ENCODE peak calls at places on chromosomes 2 and 18, in five cellular contexts. X is left ventricle myocardium inferior; K is ascending aorta; W is effector memory CD4-positive, alpha-beta T cell; D is endothelial cell of umbilical vein. Z is an unnamed sample. For H3K4me1, the result is how much of the 10 kb centered on the place peaks cover.

GRCh38 chr2:130729311-130730299 is 735 bp downstream of the GPR148 start:
- DNase-seq in W (no peak), D (no peak), K (no peak), X (no peak), Z (no peak)

GRCh38 chr2:95271381-95271971 is 2.8 kb upstream of the PROM2 start:
- DNase-seq in X (no peak), D (no peak), K (peak), W (no peak), Z (no peak)

GRCh38 chr2:22020101-22020742 is 896.5 kb downstream of the TDRD15 start:
- DNase-seq in W (no peak), D (no peak), K (no peak), X (no peak), Z (no peak)

GRCh38 chr2:31382452-31383120 is 32.0 kb downstream of the XDH start:
- DNase-seq in K (no peak), D (no peak), X (no peak), W (no peak), Z (no peak)

GRCh38 chr2:67451086-67451832 is 54.1 kb downstream of the ETAA1 start:
- DNase-seq in X (no peak), D (peak), W (no peak), K (no peak), Z (no peak)

GRCh38 chr2:224366269-224366668 is 35.6 kb downstream of the FAM124B start:
- DNase-seq in W (no peak), K (no peak), X (no peak), D (no peak), Z (no peak)

GRCh38 chr2:160876029-160876428 is 284.2 kb upstream of the TANK start:
- DNase-seq in K (no peak), X (no peak), D (no peak), W (no peak), Z (no peak)

GRCh38 chr2:164485541-164485940 is 135.7 kb downstream of the GRB14 start:
- DNase-seq in W (no peak), D (no peak), K (no peak), X (no peak), Z (no peak)

GRCh38 chr2:62787381-62787780 is 81.9 kb downstream of the EHBP1 start:
- DNase-seq in K (no peak), D (peak), X (no peak), W (no peak), Z (no peak)

GRCh38 chr18:58819051-58819450 is 45.6 kb upstream of the ZNF532 start:
- DNase-seq in W (no peak), K (no peak), X (no peak), D (no peak), Z (no peak)

GRCh38 chr2:170503971-170504819 is 210.9 kb upstream of the SP5 start:
- DNase-seq in D (peak), X (no peak), K (no peak), W (no peak), Z (no peak)

GRCh38 chr2:70412294-70413075 is 110.6 kb upstream of the FAM136A start:
- DNase-seq in D (no peak), X (no peak), K (no peak), W (no peak), Z (no peak)

GRCh38 chr2:45851576-45852304 is 200.3 kb downstream of the PRKCE start:
- DNase-seq in X (no peak), W (no peak), D (no peak), K (no peak), Z (no peak)

GRCh38 chr18:55795101-55795669 is 207.2 kb upstream of the TCF4 start:
- DNase-seq in W (no peak), K (no peak), D (no peak), X (no peak), Z (no peak)

GRCh38 chr2:161136696-161137324 is 23.4 kb upstream of the TANK start:
- DNase-seq in D (peak), X (no peak), W (peak), K (no peak), Z (no peak)

GRCh38 chr2:233418761-233419625 is 64.7 kb downstream of the DGKD start:
- DNase-seq in K (peak), D (peak), X (peak), W (peak), Z (no peak)

GRCh38 chr2:208179028-208179609 is 10.7 kb downstream of the C2orf80 start:
- DNase-seq in K (no peak), D (no peak), W (no peak), X (no peak), Z (no peak)

GRCh38 chr2:236485519-236485918 is 84.1 kb upstream of the ACKR3 start:
- DNase-seq in D (no peak), W (no peak), K (no peak), X (no peak), Z (no peak)

GRCh38 chr2:1745171-1746023 is 1.1 kb upstream of the PXDN start:
- DNase-seq in X (no peak), D (no peak), W (no peak), K (peak), Z (no peak)

GRCh38 chr2:228410051-228410450 is 228.6 kb upstream of the SPHKAP start:
- DNase-seq in W (no peak), D (no peak), K (no peak), X (no peak), Z (no peak)

GRCh38 chr2:65057391-65058052 is 1.3 kb downstream of the CEP68 start:
- DNase-seq in X (no peak), W (peak), K (no peak), D (peak), Z (no peak)

GRCh38 chr18:361941-362913 is 94.4 kb upstream of the THOC1 start:
- DNase-seq in W (no peak), D (peak), K (peak), X (no peak), Z (peak)

GRCh38 chr18:75130591-75131274 is 78.2 kb downstream of the PTGR3 start:
- DNase-seq in D (no peak), X (no peak), W (no peak), K (no peak), Z (no peak)

GRCh38 chr2:197998702-197999101 is 194.3 kb downstream of the PLCL1 start:
- DNase-seq in X (no peak), K (no peak), W (no peak), D (no peak), Z (no peak)

GRCh38 chr2:165624139-165624803 is 154.8 kb downstream of the CSRNP3 start:
- DNase-seq in K (no peak), W (no peak), X (no peak), D (no peak), Z (no peak)

GRCh38 chr2:134623796-134624195 is 95.0 kb downstream of the TMEM163 start:
- DNase-seq in X (no peak), D (no peak), W (no peak), K (no peak), Z (no peak)

GRCh38 chr2:126831234-126832005 is 67.3 kb upstream of the TEX51 start:
- DNase-seq in X (no peak), W (no peak), K (no peak), D (peak), Z (no peak)

GRCh38 chr2:29000481-29000880 is 19.4 kb downstream of the TOGARAM2 start:
- DNase-seq in K (peak), W (peak), D (no peak), X (peak), Z (no peak)

GRCh38 chr2:37820471-37820991 is 104.6 kb upstream of the RMDN2 start:
- DNase-seq in W (no peak), X (no peak), D (no peak), K (no peak), Z (no peak)

GRCh38 chr2:152549428-152549827 is 167.8 kb downstream of the PRPF40A start:
- DNase-seq in W (no peak), D (no peak), X (no peak), K (no peak), Z (no peak)

GRCh38 chr2:33008716-33009115 is 62.0 kb downstream of the LTBP1 start:
- DNase-seq in D (no peak), X (no peak), W (no peak), K (no peak), Z (no peak)

GRCh38 chr18:44959013-44959412 is 278.3 kb downstream of the SETBP1 start:
- DNase-seq in X (no peak), K (no peak), D (no peak), W (no peak), Z (no peak)

GRCh38 chr2:156115338-156115737 is 217.2 kb downstream of the NR4A2 start:
- DNase-seq in W (no peak), K (no peak), D (no peak), X (no peak), Z (no peak)

GRCh38 chr18:71321319-71321718 is 1032.5 kb downstream of the SOCS6 start:
- DNase-seq in D (no peak), W (no peak), X (no peak), K (no peak), Z (no peak)

GRCh38 chr2:120780402-120780801 is 44.7 kb downstream of the GLI2 start:
- DNase-seq in W (no peak), K (no peak), D (no peak), X (no peak), Z (no peak)

DNA sequence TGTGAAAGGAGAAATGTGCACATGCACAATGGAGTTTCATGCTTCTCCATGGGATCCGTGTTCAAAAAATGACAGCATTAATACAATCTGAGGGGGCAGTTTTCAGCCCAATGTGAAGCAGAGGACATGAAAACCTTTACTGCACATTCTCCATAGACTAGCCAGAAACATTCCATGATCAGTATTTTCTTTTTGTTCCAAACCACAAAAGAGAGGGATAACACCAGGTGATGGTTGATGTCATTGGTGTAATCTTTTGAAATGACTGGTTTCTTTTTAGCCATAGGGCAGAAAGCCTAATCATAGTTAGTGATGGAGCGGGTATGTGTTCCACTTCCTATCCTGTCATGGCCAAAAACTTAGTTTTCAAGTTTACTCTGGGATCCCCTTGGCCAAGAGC is 1.8 kb upstream of the KYNU start:
- DNase-seq in X (no peak), W (no peak), K (no peak), D (no peak), Z (no peak)
- H3K4me1 ChIP-seq in X (under half), W (under half), K (under half), D (under half), Z (under half)

GRCh38 chr18:41906528-41907256 is 48.3 kb upstream of the PIK3C3 start:
- DNase-seq in K (no peak), D (peak), X (no peak), W (peak), Z (no peak)
- H3K4me3 ChIP-seq in K (no peak), D (no peak), X (peak), W (no peak), Z (no peak)

DNA sequence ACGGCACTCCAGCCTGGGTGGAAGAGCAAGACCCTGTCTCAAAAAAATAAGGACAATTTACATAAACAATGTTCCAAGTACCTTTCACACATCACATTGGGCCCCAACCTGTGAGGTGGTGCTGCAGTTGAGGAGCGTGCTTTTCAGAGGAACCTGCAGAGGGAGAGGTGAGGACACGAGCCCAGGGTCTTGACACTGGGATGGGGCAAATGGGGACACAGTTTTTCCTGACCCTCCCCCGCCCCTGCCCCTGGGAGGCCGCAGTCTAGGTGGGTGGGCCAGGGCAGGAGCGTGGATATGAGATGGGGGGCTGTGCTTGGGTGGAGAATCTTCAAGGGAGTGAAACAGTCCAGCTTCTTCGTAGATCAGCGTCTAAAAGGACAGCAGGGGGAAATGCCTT is 112.9 kb downstream of the SEPTIN10 start:
- DNase-seq in X (no peak), W (no peak), K (no peak), D (no peak), Z (no peak)
- H3K4me1 ChIP-seq in X (under half), W (under half), K (under half), D (under half), Z (under half)

DNA sequence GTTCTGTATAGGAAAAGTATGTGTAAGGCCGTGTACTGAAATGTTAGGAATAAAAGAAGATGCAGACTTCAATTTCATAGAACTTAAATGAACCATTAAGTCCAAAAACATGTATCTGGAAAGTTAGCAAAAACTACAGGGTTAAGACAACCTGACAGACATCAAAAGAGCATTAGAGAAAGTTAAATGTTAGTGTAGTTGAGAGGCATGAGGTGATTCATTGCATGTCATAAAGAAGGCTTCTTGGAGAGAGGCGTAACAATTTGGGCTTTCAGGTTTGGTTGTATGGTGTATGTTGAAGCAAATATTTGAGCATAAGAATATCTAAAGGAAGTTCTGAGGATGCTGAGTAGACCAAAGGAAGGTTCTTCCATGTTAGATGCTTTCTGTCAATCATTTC is 6.3 kb downstream of the EPC2 start:
- DNase-seq in K (no peak), D (no peak), X (no peak), W (no peak), Z (no peak)
- H3K4me3 ChIP-seq in K (no peak), D (no peak), X (no peak), W (no peak), Z (no peak)

GRCh38 chr2:177247693-177248262 is 16.7 kb downstream of the NFE2L2 start:
- DNase-seq in W (no peak), D (no peak), X (no peak), K (no peak), Z (no peak)
- H3K4me1 ChIP-seq in W (under half), D (under half), X (half or more), K (under half), Z (under half)

Z was measured in uterus.